ENCODE peak calls at places on chromosomes 1 and 21, in ten cellular contexts. V, K, R, X, Q, G, S, H, B and O are unnamed samples.

GRCh38 chr1:14804626-14805025 is 206.1 kb downstream of the KAZN start:
- DNase-seq in K (no peak), X (no peak), B (no peak), R (no peak), H (no peak), V (peak; percentile 69), G (no peak), S (no peak), Q (peak; percentile 14), O (no peak)

GRCh38 chr1:224503161-224504118 is 68.8 kb upstream of the WDR26 start:
- DNase-seq in X (peak; percentile 61), G (no peak), K (peak; percentile 95), B (peak; percentile 94), V (peak; percentile 87), Q (peak; percentile 94), H (peak; percentile 90), S (peak; percentile 83), R (peak; percentile 89), O (peak; percentile 96)

GRCh38 chr1:186093437-186093836 is 281.6 kb downstream of the TPR start:
- DNase-seq in B (no peak), R (no peak), Q (no peak), K (peak; percentile 58), G (no peak), V (no peak), X (no peak), H (peak; percentile 9), S (no peak), O (no peak)

GRCh38 chr1:6419803-6420593 is at the start of gene HES2:
- DNase-seq in S (peak; percentile 48), V (peak; percentile 74), R (no peak), X (no peak), Q (peak; percentile 67), G (no peak), H (no peak), B (no peak), K (no peak), O (no peak)

GRCh38 chr21:17598437-17598836 is 14.3 kb downstream of the BTG3 start:
- DNase-seq in Q (no peak), B (no peak), X (no peak), V (no peak), K (no peak), R (no peak), H (no peak), S (no peak), G (no peak), O (no peak)

GRCh38 chr21:28308516-28308915 is 684.2 kb downstream of the LTN1 start:
- DNase-seq in V (no peak), S (no peak), B (no peak), K (no peak), X (no peak), G (no peak), H (no peak), Q (no peak), R (no peak), O (no peak)

GRCh38 chr1:236888903-236889302 is 93.8 kb downstream of the MTR start:
- DNase-seq in R (no peak), B (peak; percentile 71), S (no peak), X (no peak), Q (no peak), K (peak; percentile 14), H (no peak), G (no peak), V (no peak), O (no peak)

GRCh38 chr1:113217447-113218208 is 144.6 kb downstream of the LRIG2 start:
- DNase-seq in H (no peak), K (no peak), S (peak; percentile 69), G (no peak), R (no peak), B (no peak), V (no peak), X (peak; percentile 77), Q (no peak), O (no peak)

GRCh38 chr1:181541947-181542346 is 58.6 kb downstream of the CACNA1E start:
- DNase-seq in X (no peak), B (no peak), H (no peak), S (peak; percentile 30), R (no peak), G (no peak), Q (no peak), V (no peak), K (peak; percentile 19), O (no peak)
- H3K4me1 ChIP-seq in X (no peaks in the 10 kb centered on the region), B (no peaks in the 10 kb centered on the region), H (no peaks in the 10 kb centered on the region), S (no peaks in the 10 kb centered on the region), R (no peaks in the 10 kb centered on the region), G (no peaks in the 10 kb centered on the region), Q (no peaks in the 10 kb centered on the region), V (peaks cover 8% of the 10 kb centered on the region), K (no peaks in the 10 kb centered on the region), O (no peaks in the 10 kb centered on the region)

GRCh38 chr1:11690669-11691301 is 725 bp upstream of the DRAXIN start:
- DNase-seq in S (peak; percentile 72), G (no peak), V (peak; percentile 76), K (no peak), R (no peak), B (no peak), X (no peak), H (no peak), Q (no peak), O (no peak)
- TF ChIP-seq CTCF in S (peak; percentile 21), G (no peak), V (no peak), K (no peak), R (no peak), B (no peak), X (no peak), H (no peak), Q (no peak), O (no peak)

GRCh38 chr1:156496211-156496761 is 4.3 kb downstream of the MEF2D start:
- DNase-seq in B (peak; percentile 74), K (no peak), H (no peak), R (no peak), G (no peak), Q (no peak), X (no peak), S (no peak), V (no peak), O (no peak)

GRCh38 chr1:156497078-156497742 is 3.4 kb downstream of the MEF2D start:
- DNase-seq in R (no peak), K (no peak), S (no peak), V (no peak), G (no peak), Q (no peak), B (peak; percentile 88), H (peak; percentile 78), X (no peak), O (no peak)

GRCh38 chr1:156493749-156494148 is 6.8 kb downstream of the MEF2D start:
- DNase-seq in X (no peak), H (no peak), K (no peak), Q (no peak), V (no peak), S (no peak), B (no peak), G (no peak), R (no peak), O (no peak)

GRCh38 chr1:156494309-156494895 is 6.2 kb downstream of the MEF2D start:
- DNase-seq in S (no peak), R (no peak), H (no peak), V (no peak), X (peak; percentile 63), B (no peak), Q (no peak), G (no peak), K (no peak), O (peak; percentile 51)

DNA sequence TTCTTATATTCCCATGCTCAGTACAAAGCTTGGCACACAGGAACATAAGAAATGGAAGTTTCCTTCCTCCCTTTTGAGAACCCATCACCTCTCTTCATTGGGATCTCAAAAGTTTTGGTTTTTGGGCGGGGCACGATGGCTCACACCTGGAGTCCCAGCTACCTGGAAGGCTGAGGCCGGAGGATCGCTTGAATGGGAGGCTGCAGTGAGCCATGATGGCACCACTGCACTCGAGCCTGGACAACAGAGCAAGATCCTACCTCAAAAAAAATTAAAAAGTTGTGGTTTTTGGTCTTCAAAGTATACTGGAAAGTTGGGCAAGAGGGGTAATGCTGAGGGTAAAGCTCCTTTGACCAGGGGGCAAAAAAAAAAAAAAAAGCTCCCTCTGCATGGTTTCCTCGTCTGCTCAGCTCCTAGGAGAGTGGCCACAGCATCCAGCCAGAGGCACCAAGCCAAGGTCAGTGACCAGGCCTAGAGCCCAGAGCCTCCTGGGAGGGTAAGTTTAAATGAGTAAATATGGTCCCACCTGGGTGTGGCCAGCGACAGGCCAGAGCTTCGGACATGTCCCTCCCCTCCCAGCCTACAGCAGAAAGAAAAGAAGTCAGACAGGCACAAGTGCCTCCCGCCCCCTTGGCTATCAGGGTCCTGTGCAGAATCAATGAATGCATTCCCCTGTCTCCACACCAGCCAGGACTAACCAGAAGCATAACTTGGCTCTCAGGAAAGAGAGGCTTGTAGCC is 5.0 kb downstream of the MEF2D start:
- DNase-seq in G (no peak), S (no peak), K (no peak), R (no peak), X (no peak), Q (no peak), B (peak; percentile 93), V (no peak), H (peak; percentile 55), O (peak; percentile 89)
- H3K4me1 ChIP-seq in G (peaks cover 88% of the 10 kb centered on the region), S (peaks cover 47% of the 10 kb centered on the region), K (peaks cover 78% of the 10 kb centered on the region), R (peaks cover 58% of the 10 kb centered on the region), X (peaks cover 66% of the 10 kb centered on the region), Q (peaks cover 21% of the 10 kb centered on the region), B (peaks cover 32% of the 10 kb centered on the region), V (peaks cover 67% of the 10 kb centered on the region), H (peaks cover 84% of the 10 kb centered on the region), O (peaks cover 77% of the 10 kb centered on the region)

GRCh38 chr1:76868154-76868882 is 1.0 kb downstream of the ST6GALNAC5 start:
- DNase-seq in B (peak; percentile 70), G (no peak), V (peak; percentile 83), R (no peak), Q (no peak), K (peak; percentile 50), H (no peak), S (peak; percentile 56), X (peak; percentile 51), O (peak; percentile 20)

GRCh38 chr1:76866566-76866965 is 714 bp upstream of the ST6GALNAC5 start:
- DNase-seq in R (no peak), S (no peak), K (peak; percentile 59), V (no peak), X (no peak), G (no peak), B (no peak), H (no peak), Q (no peak), O (no peak)

GRCh38 chr1:76868916-76869315 is 1.6 kb downstream of the ST6GALNAC5 start:
- DNase-seq in K (no peak), G (no peak), Q (no peak), H (no peak), R (no peak), B (no peak), V (peak; percentile 74), S (peak; percentile 8), X (peak; percentile 25), O (no peak)

GRCh38 chr1:76865696-76866291 is 1.5 kb upstream of the ST6GALNAC5 start:
- DNase-seq in H (no peak), V (no peak), B (no peak), K (no peak), G (no peak), R (no peak), S (no peak), X (no peak), Q (no peak), O (no peak)

DNA sequence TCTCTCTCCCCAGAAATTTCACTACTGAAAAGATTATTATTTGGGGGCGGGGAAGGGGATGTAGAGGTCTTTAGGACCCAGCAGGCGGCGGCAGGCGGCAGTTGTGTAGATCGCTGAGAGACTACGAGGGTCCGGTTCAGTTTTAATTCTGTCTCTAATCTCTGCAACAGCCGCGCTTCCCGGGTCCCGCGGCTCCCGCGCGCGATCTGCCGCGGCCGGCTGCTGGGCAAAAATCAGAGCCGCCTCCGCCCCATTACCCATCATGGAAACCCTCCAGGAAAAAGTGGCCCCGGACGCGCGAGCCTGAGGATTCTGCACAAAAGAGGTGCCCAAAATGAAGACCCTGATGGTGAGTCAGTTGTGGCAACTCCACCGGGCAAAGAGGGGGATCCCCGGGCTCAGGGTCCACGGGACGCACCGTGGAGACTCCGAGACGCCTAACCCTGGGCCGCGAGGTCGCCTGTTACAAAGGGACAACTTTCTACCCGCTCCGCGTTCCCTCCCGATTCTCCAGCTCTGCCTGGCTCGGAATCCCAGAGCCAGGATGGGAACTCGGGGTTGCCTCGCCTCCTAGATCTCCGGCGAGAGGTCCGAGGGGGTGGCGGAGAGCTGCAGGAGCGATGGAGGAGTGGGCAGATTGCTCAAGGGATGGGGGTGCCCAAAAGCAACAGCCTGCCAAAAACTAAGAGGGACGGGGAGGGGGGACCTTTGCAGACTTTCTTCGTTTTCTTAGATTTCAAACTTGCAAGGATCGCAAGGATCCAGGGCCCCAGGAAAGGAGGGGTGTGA is at the start of gene ST6GALNAC5:
- DNase-seq in X (peak; percentile 22), Q (no peak), B (no peak), G (no peak), S (peak; percentile 42), V (peak; percentile 82), K (peak; percentile 48), R (no peak), H (no peak), O (no peak)
- TF ChIP-seq CTCF in X (no peak), Q (no peak), B (no peak), G (no peak), S (peak; percentile 3), V (no peak), K (peak; percentile 10), R (no peak), H (no peak), O (no peak)